ENCODE peak calls at places on chromosomes 12 and 14, in five cellular contexts. One of them, this sample, is unnamed.

GRCh38 chr12:89181271-89181920 is 170.9 kb downstream of the DUSP6 start:
- DNase-seq in HFF-Myc: peak; percentile 53
- DNase-seq in neuronal stem cell: no peak
- DNase-seq in lung: no peak
- DNase-seq in EH: peak; percentile 68
- DNase-seq in this sample: no peak

GRCh38 chr12:124601699-124602098 is 34.3 kb upstream of the NCOR2 start:
- DNase-seq in lung: no peak
- DNase-seq in EH: peak; percentile 24
- DNase-seq in HFF-Myc: peak; percentile 79
- DNase-seq in neuronal stem cell: no peak
- DNase-seq in this sample: no peak

GRCh38 chr12:12786371-12786715 is 884 bp downstream of the APOLD1 start:
- DNase-seq in EH: no peak
- DNase-seq in neuronal stem cell: no peak
- DNase-seq in HFF-Myc: no peak
- DNase-seq in lung: no peak
- DNase-seq in this sample: no peak

GRCh38 chr14:97381309-97381708 is 584.1 kb downstream of the VRK1 start:
- DNase-seq in neuronal stem cell: no peak
- DNase-seq in EH: no peak
- DNase-seq in lung: no peak
- DNase-seq in HFF-Myc: no peak
- DNase-seq in this sample: no peak

GRCh38 chr14:89214221-89214965 is 202.6 kb downstream of the FOXN3 start:
- DNase-seq in neuronal stem cell: peak; percentile 11
- DNase-seq in HFF-Myc: no peak
- DNase-seq in EH: no peak
- DNase-seq in lung: peak; percentile 91
- DNase-seq in this sample: no peak

GRCh38 chr14:23631702-23632460 is 4.3 kb upstream of the DHRS2 start:
- DNase-seq in HFF-Myc: peak; percentile 55
- DNase-seq in EH: peak; percentile 72
- DNase-seq in neuronal stem cell: peak; percentile 84
- DNase-seq in lung: peak; percentile 73
- DNase-seq in this sample: peak; percentile 84

GRCh38 chr12:93894391-93895095 is 217.4 kb downstream of the CRADD start:
- DNase-seq in HFF-Myc: no peak
- DNase-seq in EH: peak; percentile 80
- DNase-seq in neuronal stem cell: no peak
- DNase-seq in lung: peak; percentile 43
- DNase-seq in this sample: peak; percentile 78

GRCh38 chr12:122891661-122892525 is 4.0 kb downstream of the VPS37B start:
- DNase-seq in neuronal stem cell: peak; percentile 68
- DNase-seq in EH: peak; percentile 94
- DNase-seq in lung: no peak
- DNase-seq in HFF-Myc: no peak
- DNase-seq in this sample: no peak

GRCh38 chr12:93441111-93441616 is 583 bp downstream of the UBE2N start:
- DNase-seq in lung: no peak
- DNase-seq in HFF-Myc: no peak
- DNase-seq in EH: peak; percentile 38
- DNase-seq in neuronal stem cell: peak; percentile 12
- DNase-seq in this sample: peak; percentile 92

GRCh38 chr12:124917135-124917840 is 2.8 kb upstream of the UBC start:
- DNase-seq in HFF-Myc: peak; percentile 100
- DNase-seq in neuronal stem cell: peak; percentile 95
- DNase-seq in lung: peak; percentile 98
- DNase-seq in EH: peak; percentile 100
- DNase-seq in this sample: peak; percentile 98

GRCh38 chr12:17301544-17301943 is 695.6 kb upstream of the LMO3 start:
- DNase-seq in neuronal stem cell: no peak
- DNase-seq in HFF-Myc: no peak
- DNase-seq in lung: no peak
- DNase-seq in EH: no peak
- DNase-seq in this sample: no peak

GRCh38 chr14:30005114-30005698 is 77.6 kb upstream of the PRKD1 start:
- DNase-seq in HFF-Myc: peak; percentile 30
- DNase-seq in lung: no peak
- DNase-seq in neuronal stem cell: peak; percentile 29
- DNase-seq in EH: peak; percentile 77
- DNase-seq in this sample: no peak

GRCh38 chr12:55760663-55761062 is 17.7 kb downstream of the GDF11 start:
- DNase-seq in neuronal stem cell: no peak
- DNase-seq in EH: no peak
- DNase-seq in HFF-Myc: no peak
- DNase-seq in lung: no peak
- DNase-seq in this sample: no peak

GRCh38 chr14:72665259-72665658 is 228.6 kb downstream of the DPF3 start:
- DNase-seq in neuronal stem cell: no peak
- DNase-seq in lung: no peak
- DNase-seq in EH: peak; percentile 99
- DNase-seq in HFF-Myc: peak; percentile 64
- DNase-seq in this sample: no peak

GRCh38 chr12:12147111-12147510 is 76.4 kb downstream of the BCL2L14 start:
- DNase-seq in lung: no peak
- DNase-seq in neuronal stem cell: no peak
- DNase-seq in HFF-Myc: no peak
- DNase-seq in EH: no peak
- DNase-seq in this sample: no peak

GRCh38 chr12:90399317-90399716 is 555.7 kb downstream of the CCER1 start:
- DNase-seq in HFF-Myc: no peak
- DNase-seq in EH: no peak
- DNase-seq in lung: no peak
- DNase-seq in neuronal stem cell: no peak
- DNase-seq in this sample: no peak

This sample was measured in spleen.